ENCODE peak calls at places on chromosomes 16 and 17, in six cellular contexts. V is GM20000, L is NCI-H1436 treated with DMSO at 0.1 percent for 48 hours, C is SK-N-SH, A is mucosa of descending colon, U is endodermal cell. O is an unnamed sample.

GRCh38 chr17:16939606-16940115 is 32.3 kb downstream of the TNFRSF13B start:
- DNase-seq in V (no peak), L (no peak), U (no peak), C (no peak), A (no peak), O (peak)

GRCh38 chr16:27406729-27407128 is 4.8 kb downstream of the IL21R start:
- DNase-seq in A (no peak), V (no peak), U (no peak), C (no peak), L (no peak), O (no peak)

GRCh38 chr17:65220732-65221131 is 83.6 kb downstream of the RGS9 start:
- DNase-seq in L (no peak), A (no peak), V (no peak), U (peak), C (no peak), O (peak)

GRCh38 chr16:9192746-9193145 is 101.3 kb downstream of the HAPSTR1 start:
- DNase-seq in L (no peak), C (no peak), A (no peak), U (no peak), V (no peak), O (peak)

GRCh38 chr17:45155029-45155428 is 6.6 kb upstream of the HEXIM2 start:
- DNase-seq in V (no peak), A (no peak), C (no peak), U (no peak), L (no peak), O (no peak)

GRCh38 chr16:74742051-74742481 is 32.6 kb downstream of the FA2H start:
- DNase-seq in C (no peak), L (no peak), A (no peak), U (no peak), V (no peak), O (no peak)

GRCh38 chr17:49364119-49364518 is 2.1 kb upstream of the ZNF652 start:
- DNase-seq in V (no peak), L (no peak), C (no peak), A (no peak), U (peak), O (no peak)

GRCh38 chr17:60832206-60832605 is 154.6 kb downstream of the BCAS3 start:
- DNase-seq in U (no peak), V (no peak), A (no peak), C (peak), L (no peak), O (peak)

GRCh38 chr17:57644311-57644710 is 100.8 kb downstream of the CCDC182 start:
- DNase-seq in L (no peak), A (no peak), C (no peak), U (no peak), V (no peak), O (no peak)

GRCh38 chr17:72222571-72222970 is 101.8 kb downstream of the SOX9 start:
- DNase-seq in V (no peak), C (no peak), L (no peak), A (peak), U (no peak), O (no peak)

GRCh38 chr17:36721560-36722120 is 120.3 kb downstream of the MRM1 start:
- DNase-seq in U (no peak), A (peak), L (peak), C (no peak), V (peak), O (no peak)

GRCh38 chr17:78751447-78752067 is 30.5 kb downstream of the CYTH1 start:
- DNase-seq in U (no peak), A (no peak), V (no peak), L (no peak), C (no peak), O (no peak)

GRCh38 chr16:10335681-10336080 is 50.2 kb upstream of the ATF7IP2 start:
- DNase-seq in C (no peak), A (no peak), L (no peak), U (no peak), V (no peak), O (no peak)

GRCh38 chr17:1736348-1737281 is 6.1 kb upstream of the SERPINF2 start:
- DNase-seq in V (peak), L (no peak), U (no peak), C (peak), A (no peak), O (no peak)

GRCh38 chr17:47694818-47695663 is 1.1 kb downstream of the TBKBP1 start:
- DNase-seq in A (peak), L (no peak), V (peak), C (peak), U (peak), O (no peak)

GRCh38 chr16:59274141-59274540 is 540.0 kb upstream of the GOT2 start:
- DNase-seq in A (no peak), C (no peak), U (no peak), L (no peak), V (no peak), O (no peak)

GRCh38 chr16:48117217-48118105 is 38.3 kb downstream of the ABCC12 start:
- DNase-seq in U (peak), L (no peak), A (peak), C (peak), V (peak), O (peak)

GRCh38 chr16:73771196-73771595 is 525.4 kb upstream of the PSMD7 start:
- DNase-seq in V (no peak), U (no peak), L (no peak), C (no peak), A (no peak), O (no peak)

GRCh38 chr16:21101631-21102420 is 48.8 kb downstream of the DNAH3 start:
- DNase-seq in U (peak), C (peak), A (peak), V (peak), L (no peak), O (peak)

GRCh38 chr16:55035037-55035436 is 104.4 kb downstream of the IRX5 start:
- DNase-seq in A (peak), C (peak), L (no peak), V (peak), U (peak), O (peak)

GRCh38 chr16:66169817-66170216 is 196.7 kb upstream of the CDH5 start:
- DNase-seq in L (no peak), V (no peak), A (no peak), U (peak), C (no peak), O (no peak)

GRCh38 chr17:82424001-82424862 is 5.8 kb upstream of the OGFOD3 start:
- DNase-seq in L (no peak), V (peak), C (peak), U (peak), A (peak), O (no peak)

GRCh38 chr17:39653662-39654331 is 11.4 kb upstream of the TCAP start:
- DNase-seq in A (peak), V (peak), L (no peak), U (peak), C (peak), O (peak)

GRCh38 chr17:48251950-48252349 is 144.4 kb downstream of the SNX11 start:
- DNase-seq in L (no peak), A (no peak), C (no peak), V (no peak), U (no peak), O (no peak)

GRCh38 chr17:28807925-28808641 is 34.5 kb downstream of the FAM222B start:
- DNase-seq in U (peak), A (no peak), V (no peak), L (no peak), C (no peak), O (peak)

GRCh38 chr16:30659507-30660423 is 1.5 kb downstream of the FBRS start:
- DNase-seq in L (no peak), U (peak), C (peak), A (peak), V (peak), O (no peak)

GRCh38 chr17:42212382-42212781 is 18.1 kb upstream of the GHDC start:
- DNase-seq in V (no peak), L (no peak), U (no peak), A (no peak), C (no peak), O (no peak)

GRCh38 chr17:10058924-10059683 is 139.3 kb downstream of the GAS7 start:
- DNase-seq in A (no peak), L (no peak), U (no peak), V (peak), C (no peak), O (no peak)